ENCODE peak calls at places on chromosome 12, in nine cellular contexts. G is A549, B is adrenal gland, C is uterus, M is tibial nerve, S is transverse colon, X is vagina, K is body of pancreas, H is endothelial cell of umbilical vein. J is an unnamed sample.

GRCh38 chr12:11652351-11653040 is 3.0 kb downstream of the ETV6 start:
- DNase-seq in G (no peak), B (peak), C (peak), M (peak), S (peak), X (no peak), K (no peak), H (peak), J (peak)

GRCh38 chr12:6688543-6688999 is 604 bp downstream of the ZNF384 start:
- DNase-seq in G (peak), B (peak), C (no peak), M (peak), S (peak), X (no peak), K (peak), H (no peak), J (peak)

GRCh38 chr12:23340351-23340750 is 609.1 kb downstream of the SOX5 start:
- DNase-seq in G (no peak), B (no peak), C (no peak), M (no peak), S (no peak), X (no peak), K (no peak), H (no peak), J (no peak)

GRCh38 chr12:3836641-3837040 is 36.6 kb downstream of the PARP11 start:
- DNase-seq in G (no peak), B (no peak), C (no peak), M (no peak), S (no peak), X (no peak), K (no peak), H (no peak), J (no peak)

GRCh38 chr12:132686831-132687210 is 321 bp downstream of the POLE start:
- DNase-seq in G (peak), B (peak), C (no peak), M (no peak), S (no peak), X (no peak), K (no peak), H (no peak), J (no peak)

GRCh38 chr12:26963413-26963812 is 25.1 kb downstream of the FGFR1OP2 start:
- DNase-seq in G (no peak), B (no peak), C (no peak), M (no peak), S (no peak), X (no peak), K (no peak), H (no peak), J (no peak)

GRCh38 chr12:59736786-59737185 is 141.0 kb downstream of the SLC16A7 start:
- DNase-seq in G (no peak), B (peak), C (no peak), M (no peak), S (no peak), X (no peak), K (peak), H (peak), J (no peak)

GRCh38 chr12:124466200-124467128 is 100.9 kb downstream of the NCOR2 start:
- DNase-seq in G (no peak), B (no peak), C (no peak), M (no peak), S (peak), X (no peak), K (no peak), H (peak), J (peak)

GRCh38 chr12:1059162-1059561 is 68.1 kb downstream of the ERC1 start:
- DNase-seq in G (no peak), B (no peak), C (no peak), M (no peak), S (no peak), X (no peak), K (no peak), H (no peak), J (no peak)

GRCh38 chr12:68962855-68963455 is 30.0 kb upstream of the CPM start:
- DNase-seq in G (no peak), B (no peak), C (no peak), M (no peak), S (no peak), X (no peak), K (no peak), H (no peak), J (no peak)

GRCh38 chr12:114682920-114683708 is 861 bp downstream of the TBX3 start:
- DNase-seq in G (peak), B (peak), C (no peak), M (no peak), S (peak), X (no peak), K (no peak), H (peak), J (no peak)

GRCh38 chr12:19402743-19403400 is 36.4 kb upstream of the AEBP2 start:
- DNase-seq in G (no peak), B (no peak), C (no peak), M (no peak), S (no peak), X (no peak), K (peak), H (peak), J (peak)

GRCh38 chr12:131242741-131243496 is 289.2 kb downstream of the ADGRD1 start:
- DNase-seq in G (peak), B (no peak), C (no peak), M (no peak), S (no peak), X (no peak), K (no peak), H (no peak), J (no peak)

GRCh38 chr12:46549527-46550265 is 177.1 kb upstream of the SLC38A2 start:
- DNase-seq in G (no peak), B (no peak), C (no peak), M (no peak), S (no peak), X (no peak), K (no peak), H (peak), J (no peak)

GRCh38 chr12:87930652-87931051 is 98.5 kb downstream of the C12orf50 start:
- DNase-seq in G (no peak), B (no peak), C (no peak), M (no peak), S (no peak), X (no peak), K (no peak), H (no peak), J (no peak)

GRCh38 chr12:6539276-6540134 is 5.2 kb downstream of the GAPDH start:
- DNase-seq in G (peak), B (no peak), C (no peak), M (no peak), S (no peak), X (no peak), K (no peak), H (no peak), J (peak)

GRCh38 chr12:106137456-106138278 is 1.1 kb downstream of the NUAK1 start:
- DNase-seq in G (no peak), B (no peak), C (no peak), M (no peak), S (no peak), X (no peak), K (no peak), H (no peak), J (peak)

GRCh38 chr12:120767071-120768024 is 41.7 kb downstream of the ACADS start:
- DNase-seq in G (no peak), B (no peak), C (no peak), M (no peak), S (no peak), X (no peak), K (no peak), H (no peak), J (peak)

GRCh38 chr12:96400631-96401060 is 407 bp upstream of the CDK17 start:
- DNase-seq in G (no peak), B (no peak), C (no peak), M (peak), S (no peak), X (no peak), K (no peak), H (peak), J (no peak)

GRCh38 chr12:6044082-6044481 is 80.4 kb downstream of the VWF start:
- DNase-seq in G (no peak), B (no peak), C (no peak), M (no peak), S (no peak), X (no peak), K (no peak), H (no peak), J (no peak)

GRCh38 chr12:86254399-86255107 is 1.6 kb downstream of the MGAT4C start:
- DNase-seq in G (no peak), B (no peak), C (no peak), M (no peak), S (no peak), X (no peak), K (no peak), H (no peak), J (no peak)

GRCh38 chr12:6666211-6666610 is 3.3 kb upstream of the ING4 start:
- DNase-seq in G (no peak), B (no peak), C (no peak), M (no peak), S (no peak), X (no peak), K (no peak), H (no peak), J (no peak)

GRCh38 chr12:128905003-128905544 is 51.8 kb downstream of the GLT1D1 start:
- DNase-seq in G (no peak), B (no peak), C (no peak), M (no peak), S (no peak), X (no peak), K (no peak), H (no peak), J (no peak)

GRCh38 chr12:121637231-121637914 is 11.0 kb downstream of the ORAI1 start:
- DNase-seq in G (no peak), B (no peak), C (no peak), M (no peak), S (peak), X (no peak), K (no peak), H (no peak), J (no peak)

GRCh38 chr12:50618864-50619609 is 114.3 kb downstream of the DIP2B start:
- DNase-seq in G (no peak), B (peak), C (no peak), M (no peak), S (peak), X (no peak), K (no peak), H (no peak), J (no peak)

GRCh38 chr12:6234214-6234613 is 34.0 kb downstream of the CD9 start:
- DNase-seq in G (no peak), B (peak), C (no peak), M (no peak), S (no peak), X (no peak), K (no peak), H (no peak), J (no peak)

GRCh38 chr12:54126696-54127537 is 61.9 kb downstream of the SMUG1 start:
- DNase-seq in G (peak), B (peak), C (peak), M (peak), S (peak), X (no peak), K (peak), H (no peak), J (peak)

GRCh38 chr12:110742718-110743570 is at the start of gene PPP1CC:
- DNase-seq in G (peak), B (peak), C (peak), M (peak), S (peak), X (no peak), K (peak), H (peak), J (peak)
- TF ChIP-seq CTCF in G (no peak), B (no peak), C (no peak), M (no peak), S (no peak), X (no peak), K (no peak), H (no peak), J (no peak)

DNA sequence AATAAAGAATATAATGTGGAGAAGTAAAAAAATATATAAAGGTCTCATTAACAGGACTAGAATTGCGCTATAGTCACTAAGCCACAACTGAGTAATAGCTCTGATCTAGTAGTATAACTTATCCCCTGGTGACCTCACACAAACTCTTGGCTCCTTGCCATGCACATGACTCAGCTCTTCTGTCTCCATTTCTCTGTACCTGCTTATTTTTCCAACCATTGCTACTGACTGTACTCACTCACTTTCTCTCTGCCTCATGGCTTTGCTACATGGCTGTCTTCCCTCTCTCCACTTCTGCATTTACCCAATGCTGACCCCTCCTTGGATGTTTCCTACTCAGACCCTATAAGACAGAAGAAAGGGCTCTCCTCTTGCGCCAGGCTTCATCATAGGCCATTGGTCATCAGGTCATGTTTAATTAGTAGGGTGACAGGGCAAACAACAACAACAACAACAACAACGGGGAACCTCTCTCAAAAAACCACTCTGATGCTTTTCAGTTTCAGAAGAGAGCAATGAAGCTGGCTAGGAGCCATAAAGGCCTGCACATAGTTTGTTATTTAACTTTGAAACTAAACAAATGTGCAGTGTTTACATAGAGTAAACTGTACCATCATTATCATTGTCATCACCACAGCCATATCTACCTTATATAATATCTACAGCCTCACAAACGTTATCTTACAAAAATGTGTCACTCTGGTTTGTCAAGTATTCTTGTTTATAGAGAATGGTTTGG is 25.6 kb upstream of the KRAS start:
- DNase-seq in G (peak), B (peak), C (peak), M (peak), S (peak), X (no peak), K (peak), H (peak), J (peak)
- H3K27ac ChIP-seq in G (peak), B (no peak), C (no peak), M (no peak), S (no peak), X (no peak), K (no peak), H (no peak), J (peak)

GRCh38 chr12:57771873-57772428 is at the start of gene METTL1:
- DNase-seq in G (peak), B (peak), C (peak), M (peak), S (peak), X (no peak), K (peak), H (peak), J (peak)
- TF ChIP-seq POLR2A in G (peak), B (peak), C (peak), M (peak), S (peak), X (no peak), K (peak), H (peak), J (peak)

GRCh38 chr12:10363665-10363921 is 26.2 kb downstream of the KLRK1 start:
- DNase-seq in G (no peak), B (no peak), C (no peak), M (no peak), S (no peak), X (no peak), K (no peak), H (no peak), J (no peak)

GRCh38 chr12:10366875-10367274 is 23.0 kb downstream of the KLRK1 start:
- DNase-seq in G (no peak), B (no peak), C (no peak), M (no peak), S (no peak), X (no peak), K (no peak), H (no peak), J (no peak)

GRCh38 chr12:10363922-10364838 is 25.7 kb downstream of the KLRK1 start:
- DNase-seq in G (peak), B (peak), C (peak), M (peak), S (peak), X (no peak), K (peak), H (peak), J (peak)

GRCh38 chr12:10364839-10365681 is 24.8 kb downstream of the KLRK1 start:
- DNase-seq in G (peak), B (peak), C (peak), M (peak), S (peak), X (no peak), K (peak), H (peak), J (peak)

GRCh38 chr12:10365716-10366433 is 24.0 kb downstream of the KLRK1 start:
- DNase-seq in G (no peak), B (no peak), C (no peak), M (no peak), S (no peak), X (no peak), K (no peak), H (peak), J (no peak)
- TF ChIP-seq CTCF in G (no peak), B (peak), C (no peak), M (no peak), S (peak), X (no peak), K (peak), H (no peak), J (no peak)

GRCh38 chr12:20588057-20588456 is 107.1 kb upstream of the SLCO1C1 start:
- DNase-seq in G (no peak), B (peak), C (no peak), M (no peak), S (no peak), X (no peak), K (no peak), H (no peak), J (no peak)
- H3K27ac ChIP-seq in G (peak), B (no peak), C (no peak), M (peak), S (peak), X (no peak), K (no peak), H (no peak), J (no peak)